ENCODE peak calls at places on chromosomes 2 and 18, in eight cellular contexts. K is stomach, G is K562, E is sigmoid colon, V is HCT116, W is vagina, Y is H1, Z is transverse colon. D is an unnamed sample.

GRCh38 chr2:157441072-157441454 is 2.8 kb downstream of the CYTIP start:
- DNase-seq in K (no peak), G (no peak), E (no peak), V (no peak), W (no peak), Y (no peak), Z (peak), D (no peak)

GRCh38 chr18:74496508-74497307 is 545 bp downstream of the CNDP2 start:
- DNase-seq in K (peak), G (peak), E (peak), V (peak), W (no peak), Y (no peak), Z (peak), D (no peak)

GRCh38 chr2:9336209-9336533 is 87.2 kb downstream of the ITGB1BP1 start:
- DNase-seq in K (no peak), G (peak), E (no peak), V (no peak), W (no peak), Y (no peak), Z (no peak), D (no peak)

GRCh38 chr2:26654061-26654340 is 12.8 kb upstream of the CIB4 start:
- DNase-seq in K (peak), G (no peak), E (no peak), V (no peak), W (no peak), Y (no peak), Z (no peak), D (no peak)

GRCh38 chr2:222950886-222951285 is 90.0 kb downstream of the ACSL3 start:
- DNase-seq in K (no peak), G (no peak), E (no peak), V (no peak), W (no peak), Y (no peak), Z (no peak), D (no peak)

GRCh38 chr2:240433973-240434727 is 1.3 kb upstream of the GPC1 start:
- DNase-seq in K (no peak), G (peak), E (peak), V (peak), W (no peak), Y (no peak), Z (peak), D (peak)

GRCh38 chr2:30955516-30956132 is 148.4 kb upstream of the CAPN13 start:
- DNase-seq in K (no peak), G (no peak), E (no peak), V (no peak), W (no peak), Y (no peak), Z (no peak), D (peak)

GRCh38 chr18:21303913-21304312 is 61.9 kb downstream of the GREB1L start:
- DNase-seq in K (no peak), G (no peak), E (no peak), V (peak), W (no peak), Y (no peak), Z (no peak), D (no peak)

GRCh38 chr2:232522014-232522854 is 2.0 kb downstream of the PRSS56 start:
- DNase-seq in K (peak), G (peak), E (no peak), V (no peak), W (no peak), Y (no peak), Z (peak), D (peak)

GRCh38 chr2:128260239-128261138 is 58.2 kb downstream of the HS6ST1 start:
- DNase-seq in K (peak), G (peak), E (no peak), V (peak), W (no peak), Y (peak), Z (no peak), D (no peak)

DNA sequence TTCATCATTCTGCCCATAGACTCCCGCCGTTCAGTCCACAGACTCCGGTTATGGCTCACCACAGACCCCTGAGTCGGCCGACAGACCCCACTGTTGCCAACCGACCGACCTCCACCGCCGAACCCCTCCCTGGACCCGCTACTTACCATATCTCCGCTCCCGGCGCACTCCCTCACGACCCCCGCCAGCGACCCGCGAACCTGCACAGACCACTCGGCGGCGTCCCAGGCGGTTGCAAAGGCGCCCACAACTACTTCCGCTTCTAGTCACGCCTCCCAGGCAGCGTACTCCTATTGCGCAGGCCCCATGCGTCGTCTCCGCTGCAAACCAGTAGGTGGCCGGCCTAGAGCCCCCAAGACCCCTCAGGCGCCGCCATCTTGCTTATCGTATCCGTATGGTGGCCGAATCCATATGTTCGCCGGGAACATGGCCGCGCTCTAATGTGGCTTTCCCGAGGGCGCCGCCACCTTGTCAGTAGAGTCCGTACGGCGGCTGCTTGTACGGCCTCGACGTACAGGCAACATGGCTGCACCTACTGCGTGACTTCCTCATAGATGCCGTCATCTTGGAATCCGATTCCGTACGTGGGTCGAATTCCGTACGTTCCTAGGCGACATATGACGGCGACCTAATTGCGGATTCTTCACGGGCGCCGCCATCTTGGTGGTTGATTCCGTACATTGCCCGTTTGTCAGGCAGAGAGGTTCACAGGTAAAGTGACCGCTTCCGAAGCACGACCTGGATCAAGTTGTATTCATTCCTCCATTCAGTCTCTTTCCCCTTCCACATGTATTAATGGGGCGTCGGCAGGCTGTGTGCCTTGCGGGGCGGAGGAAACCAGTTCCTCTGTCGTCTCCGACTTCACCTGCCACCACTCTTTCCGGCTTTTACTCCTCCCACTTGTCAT is at the start of gene CXXC1:
- DNase-seq in K (peak), G (peak), E (peak), V (peak), W (no peak), Y (peak), Z (peak), D (peak)
- TF ChIP-seq POLR2A in K (no peak), G (peak), E (no peak), V (no peak), W (peak), Y (peak), Z (peak), D (no peak)

GRCh38 chr2:54601339-54601738 is 122.1 kb upstream of the EML6 start:
- DNase-seq in K (no peak), G (no peak), E (no peak), V (no peak), W (no peak), Y (no peak), Z (no peak), D (no peak)

GRCh38 chr2:54599326-54599710 is 124.1 kb upstream of the EML6 start:
- DNase-seq in K (peak), G (no peak), E (no peak), V (no peak), W (no peak), Y (no peak), Z (peak), D (no peak)

GRCh38 chr2:54597153-54597827 is 126.2 kb upstream of the EML6 start:
- DNase-seq in K (peak), G (no peak), E (peak), V (no peak), W (no peak), Y (no peak), Z (peak), D (no peak)

GRCh38 chr2:54598347-54599325 is 124.8 kb upstream of the EML6 start:
- DNase-seq in K (no peak), G (peak), E (peak), V (no peak), W (no peak), Y (no peak), Z (no peak), D (no peak)

DNA sequence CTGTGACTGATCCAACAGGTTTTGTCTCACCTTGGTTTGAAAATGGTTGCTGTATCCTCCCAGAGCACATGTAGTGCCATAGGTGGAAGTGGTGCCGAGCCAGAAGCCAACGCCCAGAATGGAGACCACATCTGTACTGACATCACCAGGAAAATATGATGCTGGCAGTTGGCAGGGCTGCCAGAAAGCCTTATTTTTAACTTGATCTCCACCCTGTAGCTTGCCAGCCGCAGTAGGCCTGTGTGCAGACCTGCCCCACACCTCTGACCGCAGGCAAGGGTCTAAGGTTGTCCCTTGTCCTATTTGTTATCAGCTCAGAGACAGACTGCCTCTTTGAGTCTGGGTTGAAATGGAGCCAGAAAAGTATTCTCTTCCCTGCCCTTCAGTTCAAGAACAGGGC is 123.5 kb upstream of the EML6 start:
- DNase-seq in K (peak), G (peak), E (peak), V (no peak), W (no peak), Y (no peak), Z (peak), D (no peak)
- TF ChIP-seq POLR2AphosphoS5 in K (peak), G (peak), E (no peak), V (no peak), W (peak), Y (no peak), Z (no peak), D (peak)

DNA sequence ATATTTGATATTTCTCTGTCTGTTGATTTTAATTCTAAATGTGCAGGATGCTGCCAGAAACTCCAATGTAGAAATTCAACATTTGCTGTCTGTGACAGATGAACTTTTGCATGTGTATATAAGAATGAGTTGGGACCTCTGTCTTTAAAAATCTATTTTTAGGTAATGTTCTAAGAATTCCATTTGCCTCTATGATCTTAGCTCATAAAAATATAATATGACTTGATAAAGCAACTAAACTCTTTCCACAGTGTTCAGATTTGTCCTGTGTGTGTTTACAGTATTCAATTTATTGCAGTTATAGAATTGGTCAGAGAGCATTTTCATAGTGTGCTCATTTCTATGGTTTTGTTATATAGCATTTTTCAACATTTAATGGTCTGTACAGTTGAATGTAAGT is 33.6 kb downstream of the RNMT start:
- DNase-seq in K (no peak), G (no peak), E (no peak), V (no peak), W (no peak), Y (no peak), Z (no peak), D (no peak)
- H3K27ac ChIP-seq in K (no peak), G (no peak), E (no peak), V (no peak), W (no peak), Y (no peak), Z (no peak), D (no peak)

GRCh38 chr2:74222300-74222650 is 23.9 kb downstream of the MTHFD2 start:
- DNase-seq in K (no peak), G (no peak), E (no peak), V (no peak), W (no peak), Y (no peak), Z (no peak), D (no peak)

GRCh38 chr2:74216642-74217041 is 18.2 kb downstream of the MTHFD2 start:
- DNase-seq in K (no peak), G (no peak), E (no peak), V (no peak), W (no peak), Y (no peak), Z (no peak), D (no peak)

GRCh38 chr2:74221091-74221490 is 22.7 kb downstream of the MTHFD2 start:
- DNase-seq in K (no peak), G (no peak), E (no peak), V (no peak), W (no peak), Y (no peak), Z (no peak), D (no peak)

GRCh38 chr2:74221604-74222299 is 23.3 kb downstream of the MTHFD2 start:
- DNase-seq in K (no peak), G (no peak), E (no peak), V (no peak), W (no peak), Y (no peak), Z (no peak), D (no peak)

DNA sequence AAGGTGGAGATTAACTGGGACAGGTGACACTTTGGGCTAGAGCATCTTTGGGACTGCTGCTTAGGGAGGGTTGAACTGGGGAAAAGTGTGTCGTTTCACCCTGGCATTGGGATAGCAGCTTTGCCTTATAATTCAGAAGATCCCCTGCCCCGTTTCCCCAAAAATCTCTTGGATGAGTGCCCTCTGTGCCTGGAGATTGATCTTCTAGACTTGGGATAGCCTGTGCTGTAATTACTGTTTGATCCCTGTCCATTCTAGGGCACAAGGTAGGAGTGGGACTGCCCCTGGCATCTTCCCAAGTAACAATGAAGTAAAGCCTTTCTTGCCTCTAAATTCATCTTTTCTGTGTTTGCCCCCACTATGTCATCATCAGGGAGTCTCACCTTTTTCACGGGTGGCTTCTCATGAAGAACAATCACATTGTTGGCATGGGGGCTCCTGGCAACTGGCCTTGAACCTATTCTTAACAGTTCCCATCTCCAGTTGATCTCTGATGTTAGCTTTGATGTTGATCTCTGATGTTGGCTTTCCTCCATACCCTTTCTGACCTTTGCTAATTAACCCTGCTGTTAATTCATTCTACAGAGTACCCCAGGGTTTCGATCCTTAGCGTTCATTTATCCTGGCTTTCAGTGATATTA is 21.6 kb downstream of the MTHFD2 start:
- DNase-seq in K (no peak), G (no peak), E (no peak), V (no peak), W (no peak), Y (no peak), Z (no peak), D (no peak)
- TF ChIP-seq POLR2A in K (no peak), G (peak), E (no peak), V (no peak), W (no peak), Y (peak), Z (no peak), D (no peak)

GRCh38 chr2:129299338-129299737 is 680.1 kb upstream of the RAB6C start:
- DNase-seq in K (no peak), G (no peak), E (no peak), V (no peak), W (no peak), Y (no peak), Z (no peak), D (no peak)
- TF ChIP-seq POLR2AphosphoS5 in K (no peak), G (no peak), E (no peak), V (no peak), W (no peak), Y (no peak), Z (no peak), D (no peak)

GRCh38 chr18:58714821-58715220 is 43.6 kb downstream of the MALT1 start:
- DNase-seq in K (no peak), G (no peak), E (no peak), V (no peak), W (no peak), Y (no peak), Z (no peak), D (no peak)
- H3K27ac ChIP-seq in K (no peak), G (no peak), E (no peak), V (no peak), W (no peak), Y (no peak), Z (no peak), D (peak)

D was measured in spleen.